ENCODE peak calls at places on chromosomes 5 and 9, in four cellular contexts. One of them, this sample, is unnamed.

GRCh38 chr5:8848362-8848761 is 697.5 kb downstream of the SEMA5A start:
- DNase-seq in H9: no peak
- DNase-seq in mesenchymal stem cell: no peak
- DNase-seq in IMR-90: no peak
- DNase-seq in this sample: peak

GRCh38 chr5:97062046-97062445 is 80.4 kb downstream of the LIX1 start:
- DNase-seq in H9: peak
- DNase-seq in mesenchymal stem cell: no peak
- DNase-seq in IMR-90: no peak
- DNase-seq in this sample: no peak

GRCh38 chr5:83802686-83803085 is 82.0 kb upstream of the HAPLN1 start:
- DNase-seq in H9: no peak
- DNase-seq in mesenchymal stem cell: peak
- DNase-seq in IMR-90: peak
- DNase-seq in this sample: no peak

GRCh38 chr5:122120957-122121356 is 8.4 kb upstream of the ZNF474 start:
- DNase-seq in H9: no peak
- DNase-seq in mesenchymal stem cell: peak
- DNase-seq in IMR-90: peak
- DNase-seq in this sample: no peak

GRCh38 chr5:31530541-31531265 is 1.2 kb downstream of the DROSHA start:
- DNase-seq in H9: no peak
- DNase-seq in mesenchymal stem cell: no peak
- DNase-seq in IMR-90: no peak
- DNase-seq in this sample: no peak

GRCh38 chr5:78594014-78594413 is 54.6 kb downstream of the LHFPL2 start:
- DNase-seq in H9: no peak
- DNase-seq in mesenchymal stem cell: no peak
- DNase-seq in IMR-90: no peak
- DNase-seq in this sample: no peak

GRCh38 chr9:98791147-98792095 is 4.9 kb downstream of the ANKS6 start:
- DNase-seq in H9: peak
- DNase-seq in mesenchymal stem cell: peak
- DNase-seq in IMR-90: peak
- DNase-seq in this sample: peak

GRCh38 chr5:88486466-88486865 is 217.8 kb upstream of the TMEM161B start:
- DNase-seq in H9: no peak
- DNase-seq in mesenchymal stem cell: no peak
- DNase-seq in IMR-90: no peak
- DNase-seq in this sample: no peak

GRCh38 chr5:139262414-139263139 is 31.0 kb upstream of the MATR3 start:
- DNase-seq in H9: peak
- DNase-seq in mesenchymal stem cell: peak
- DNase-seq in IMR-90: peak
- DNase-seq in this sample: peak

GRCh38 chr5:74622944-74623343 is 17.6 kb downstream of the ENC1 start:
- DNase-seq in H9: no peak
- DNase-seq in mesenchymal stem cell: no peak
- DNase-seq in IMR-90: no peak
- DNase-seq in this sample: no peak

GRCh38 chr9:79447760-79448159 is 124.0 kb upstream of the TLE4 start:
- DNase-seq in H9: no peak
- DNase-seq in mesenchymal stem cell: no peak
- DNase-seq in IMR-90: no peak
- DNase-seq in this sample: no peak

GRCh38 chr9:129487658-129488483 is 133.0 kb downstream of the C9orf50 start:
- DNase-seq in H9: no peak
- DNase-seq in mesenchymal stem cell: peak
- DNase-seq in IMR-90: peak
- DNase-seq in this sample: no peak

GRCh38 chr9:73219985-73220626 is 68.4 kb downstream of the ANXA1 start:
- DNase-seq in H9: no peak
- DNase-seq in mesenchymal stem cell: peak
- DNase-seq in IMR-90: peak
- DNase-seq in this sample: no peak

GRCh38 chr9:125258160-125258559 is 3.5 kb upstream of the GAPVD1 start:
- DNase-seq in H9: no peak
- DNase-seq in mesenchymal stem cell: no peak
- DNase-seq in IMR-90: no peak
- DNase-seq in this sample: no peak

GRCh38 chr9:2169035-2169434 is 153.9 kb downstream of the SMARCA2 start:
- DNase-seq in H9: no peak
- DNase-seq in mesenchymal stem cell: no peak
- DNase-seq in IMR-90: no peak
- DNase-seq in this sample: no peak

GRCh38 chr5:76958976-76959767 is 6.3 kb downstream of the CRHBP start:
- DNase-seq in H9: no peak
- DNase-seq in mesenchymal stem cell: peak
- DNase-seq in IMR-90: peak
- DNase-seq in this sample: no peak

GRCh38 chr5:179171251-179171815 is 111.2 kb downstream of the ZNF354C start:
- DNase-seq in H9: no peak
- DNase-seq in mesenchymal stem cell: no peak
- DNase-seq in IMR-90: no peak
- DNase-seq in this sample: no peak

DNA sequence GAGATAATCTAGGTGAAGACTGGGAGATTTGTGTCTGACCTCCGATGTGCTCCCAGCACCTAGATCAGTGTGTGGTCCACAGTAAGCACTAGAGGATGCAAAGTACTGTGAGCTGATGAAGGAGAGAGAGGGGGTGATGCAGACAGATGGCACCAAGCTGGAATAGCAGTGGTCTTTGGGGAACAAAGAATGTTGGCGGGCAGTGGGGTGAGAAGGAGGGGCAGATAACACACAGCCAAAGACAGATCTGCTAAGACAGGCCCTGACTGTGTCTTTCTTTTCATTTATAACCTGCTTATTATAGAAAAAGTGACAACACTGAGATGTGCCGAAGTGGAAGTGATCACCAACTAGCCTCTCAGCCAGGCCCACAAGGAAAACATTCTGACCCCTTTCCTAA is 37.5 kb downstream of the ERGIC1 start:
- DNase-seq in H9: no peak
- DNase-seq in mesenchymal stem cell: no peak
- DNase-seq in IMR-90: no peak
- DNase-seq in this sample: no peak
- H3K9ac ChIP-seq in H9: no peak
- H3K9ac ChIP-seq in mesenchymal stem cell: peak
- H3K9ac ChIP-seq in IMR-90: peak
- H3K9ac ChIP-seq in this sample: no peak

GRCh38 chr9:15115702-15116639 is 191.0 kb downstream of the TTC39B start:
- DNase-seq in H9: no peak
- DNase-seq in mesenchymal stem cell: no peak
- DNase-seq in IMR-90: no peak
- DNase-seq in this sample: peak
- H4K91ac ChIP-seq in H9: no peak
- H4K91ac ChIP-seq in mesenchymal stem cell: no peak
- H4K91ac ChIP-seq in IMR-90: no peak
- H4K91ac ChIP-seq in this sample: no peak

GRCh38 chr5:95841914-95842812 is 19.6 kb upstream of the GLRX start:
- DNase-seq in H9: no peak
- DNase-seq in mesenchymal stem cell: peak
- DNase-seq in IMR-90: peak
- DNase-seq in this sample: no peak
- H4K8ac ChIP-seq in H9: no peak
- H4K8ac ChIP-seq in mesenchymal stem cell: no peak
- H4K8ac ChIP-seq in IMR-90: no peak
- H4K8ac ChIP-seq in this sample: no peak

GRCh38 chr5:6484446-6484845 is 35.8 kb downstream of the UBE2QL1 start:
- DNase-seq in H9: no peak
- DNase-seq in mesenchymal stem cell: no peak
- DNase-seq in IMR-90: no peak
- DNase-seq in this sample: no peak
- H3K9ac ChIP-seq in H9: no peak
- H3K9ac ChIP-seq in mesenchymal stem cell: no peak
- H3K9ac ChIP-seq in IMR-90: no peak
- H3K9ac ChIP-seq in this sample: no peak

GRCh38 chr9:89993678-89994630 is 389.1 kb downstream of the GADD45G start:
- DNase-seq in H9: no peak
- DNase-seq in mesenchymal stem cell: peak
- DNase-seq in IMR-90: no peak
- DNase-seq in this sample: no peak

GRCh38 chr9:89994988-89995613 is 390.3 kb downstream of the GADD45G start:
- DNase-seq in H9: no peak
- DNase-seq in mesenchymal stem cell: no peak
- DNase-seq in IMR-90: no peak
- DNase-seq in this sample: no peak

GRCh38 chr9:89996106-89996505 is 391.3 kb downstream of the GADD45G start:
- DNase-seq in H9: no peak
- DNase-seq in mesenchymal stem cell: no peak
- DNase-seq in IMR-90: no peak
- DNase-seq in this sample: no peak

GRCh38 chr9:89991204-89991790 is 386.5 kb downstream of the GADD45G start:
- DNase-seq in H9: no peak
- DNase-seq in mesenchymal stem cell: no peak
- DNase-seq in IMR-90: no peak
- DNase-seq in this sample: no peak

DNA sequence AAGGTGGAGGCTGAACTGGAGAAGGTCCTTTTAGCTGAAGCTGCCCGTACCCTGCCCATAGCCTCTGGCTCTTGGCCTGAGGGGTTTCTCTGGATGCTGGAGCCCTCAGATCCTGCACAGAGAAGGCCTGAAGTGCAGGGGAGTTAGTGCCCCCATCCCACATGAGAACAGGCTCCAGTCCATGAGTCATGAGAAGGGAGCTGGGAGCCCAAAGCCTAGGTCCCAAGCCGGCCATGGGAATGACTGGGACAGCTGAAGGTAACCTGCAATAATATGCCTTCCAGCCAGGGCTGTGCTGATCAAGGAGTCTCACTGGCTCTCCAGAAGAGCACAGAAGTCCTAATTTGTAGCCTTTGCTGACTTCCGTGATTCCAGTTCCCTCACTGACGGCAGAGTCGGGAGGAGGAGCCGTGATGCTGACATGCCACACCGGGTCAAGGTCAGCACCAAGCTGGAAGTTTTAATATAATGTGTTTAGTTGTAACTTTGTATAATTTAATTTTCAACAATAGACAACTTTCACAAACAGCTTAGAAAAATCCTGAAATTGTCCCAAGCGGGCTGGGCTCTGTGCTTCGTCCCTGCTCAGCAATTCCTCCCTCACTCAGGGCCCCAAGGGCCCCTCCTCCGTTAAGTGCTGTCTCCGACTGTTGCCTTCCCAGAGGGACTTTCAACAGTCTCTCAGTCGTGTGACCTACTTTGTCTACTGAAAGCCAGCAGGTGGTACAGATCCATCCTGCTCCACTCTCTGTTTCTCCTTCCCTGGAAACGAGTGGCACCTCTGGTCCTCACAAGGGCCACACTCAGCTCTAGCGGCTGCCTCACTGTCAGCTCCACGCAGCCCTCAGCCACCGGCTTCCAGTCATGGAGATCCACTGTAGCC is 387.8 kb downstream of the GADD45G start:
- DNase-seq in H9: no peak
- DNase-seq in mesenchymal stem cell: no peak
- DNase-seq in IMR-90: no peak
- DNase-seq in this sample: no peak
- H4K91ac ChIP-seq in H9: no peak
- H4K91ac ChIP-seq in mesenchymal stem cell: no peak
- H4K91ac ChIP-seq in IMR-90: no peak
- H4K91ac ChIP-seq in this sample: no peak

GRCh38 chr5:43775000-43775399 is 172.0 kb downstream of the NNT start:
- DNase-seq in H9: no peak
- DNase-seq in mesenchymal stem cell: no peak
- DNase-seq in IMR-90: no peak
- DNase-seq in this sample: no peak
- H4K8ac ChIP-seq in H9: no peak
- H4K8ac ChIP-seq in mesenchymal stem cell: no peak
- H4K8ac ChIP-seq in IMR-90: peak
- H4K8ac ChIP-seq in this sample: no peak

GRCh38 chr5:172446336-172447051 is 7.8 kb downstream of the SH3PXD2B start:
- DNase-seq in H9: no peak
- DNase-seq in mesenchymal stem cell: peak
- DNase-seq in IMR-90: no peak
- DNase-seq in this sample: no peak
- H3K9ac ChIP-seq in H9: no peak
- H3K9ac ChIP-seq in mesenchymal stem cell: peak
- H3K9ac ChIP-seq in IMR-90: no peak
- H3K9ac ChIP-seq in this sample: no peak

DNA sequence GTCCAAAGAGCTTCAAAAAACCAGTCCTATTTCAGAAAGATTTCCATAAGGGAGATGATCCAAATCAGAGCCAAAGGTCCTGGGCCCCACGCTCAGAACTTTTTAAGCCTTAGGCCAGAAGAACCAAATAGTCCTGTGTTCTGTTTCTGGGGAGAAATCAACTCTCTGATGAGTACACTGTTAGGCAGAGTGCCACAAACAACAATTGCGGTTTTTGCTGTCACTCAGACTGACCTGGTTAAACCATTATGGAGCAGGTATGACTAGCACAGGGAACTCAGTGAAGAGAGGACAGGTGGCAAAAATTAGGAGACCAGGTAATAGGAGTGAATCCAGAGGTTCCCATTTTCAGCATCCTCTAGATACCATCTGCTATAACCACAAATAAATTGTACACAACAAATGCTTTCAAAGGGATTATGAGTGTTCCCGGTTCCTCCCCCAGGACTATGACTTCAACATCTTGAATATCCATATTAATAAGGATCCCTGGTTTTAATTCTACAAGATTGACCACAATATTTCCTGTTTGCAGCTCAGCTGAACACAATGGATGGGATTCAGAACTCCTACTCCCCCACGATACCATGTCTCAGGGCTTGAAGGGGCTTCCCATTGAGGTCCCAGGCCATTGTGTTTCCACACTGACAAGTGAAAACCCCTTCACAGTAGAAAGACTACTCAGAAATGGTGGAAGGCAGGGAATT is 52.1 kb upstream of the FREM1 start:
- DNase-seq in H9: no peak
- DNase-seq in mesenchymal stem cell: no peak
- DNase-seq in IMR-90: no peak
- DNase-seq in this sample: no peak
- H4K91ac ChIP-seq in H9: no peak
- H4K91ac ChIP-seq in mesenchymal stem cell: no peak
- H4K91ac ChIP-seq in IMR-90: no peak
- H4K91ac ChIP-seq in this sample: no peak

This sample was measured in neuronal stem cell.